ENCODE peak calls at places on chromosomes 5 and 9, in eight cellular contexts. F is neural progenitor cell, E is hepatocyte, K is bronchial epithelial cell, J is upper lobe of right lung, Z is ovary, G is colonic mucosa, S is kidney epithelial cell. W is an unnamed sample. For H3K27me3, the result is how much of the 10 kb centered on the place peaks cover.

GRCh38 chr9:111603041-111603440 is 3.6 kb upstream of the PTGR1 start:
- DNase-seq in E (no peak), J (no peak), G (no peak), S (no peak), Z (no peak), F (no peak), K (no peak), W (no peak)

GRCh38 chr5:104513194-104513602 is 950.6 kb upstream of the NUDT12 start:
- DNase-seq in Z (no peak), F (no peak), K (peak), J (no peak), E (peak), S (peak), G (no peak), W (peak)

GRCh38 chr5:97192580-97193421 is 9.8 kb upstream of the RIOK2 start:
- DNase-seq in F (no peak), G (no peak), E (no peak), J (no peak), K (peak), S (no peak), Z (no peak), W (no peak)

GRCh38 chr5:63025679-63026078 is 447.1 kb downstream of the LRRC70 start:
- DNase-seq in F (no peak), J (no peak), Z (no peak), K (no peak), E (no peak), G (no peak), S (no peak), W (no peak)

GRCh38 chr5:133398646-133399081 is 213.7 kb downstream of the FSTL4 start:
- DNase-seq in S (no peak), E (no peak), K (no peak), Z (no peak), J (no peak), G (no peak), F (no peak), W (no peak)

GRCh38 chr9:78871452-78872331 is 574.8 kb downstream of the PSAT1 start:
- DNase-seq in G (no peak), K (peak), Z (no peak), S (peak), J (no peak), E (peak), F (no peak), W (peak)

GRCh38 chr5:127871448-127872153 is 168.4 kb downstream of the CCDC192 start:
- DNase-seq in Z (no peak), J (no peak), F (no peak), G (no peak), S (no peak), E (no peak), K (peak), W (no peak)

GRCh38 chr5:36150676-36151433 is 832 bp downstream of the LMBRD2 start:
- DNase-seq in Z (peak), S (no peak), J (no peak), F (peak), E (peak), G (peak), K (peak), W (no peak)

GRCh38 chr9:93111001-93111370 is 15.0 kb downstream of the CARD19 start:
- DNase-seq in Z (peak), S (no peak), G (no peak), E (no peak), F (no peak), K (no peak), J (peak), W (no peak)

GRCh38 chr5:134577022-134577795 is 51.7 kb downstream of the JADE2 start:
- DNase-seq in E (peak), K (peak), S (no peak), Z (no peak), F (no peak), J (no peak), G (no peak), W (no peak)

GRCh38 chr5:109168151-109168550 is 241.6 kb downstream of the PJA2 start:
- DNase-seq in K (no peak), S (no peak), J (no peak), Z (no peak), G (no peak), F (no peak), E (no peak), W (no peak)

GRCh38 chr5:109173395-109173794 is 236.4 kb downstream of the PJA2 start:
- DNase-seq in Z (no peak), J (no peak), G (no peak), F (no peak), E (no peak), S (no peak), K (peak), W (no peak)

GRCh38 chr5:109167586-109167985 is 242.2 kb downstream of the PJA2 start:
- DNase-seq in J (no peak), F (no peak), S (no peak), K (no peak), E (no peak), G (no peak), Z (no peak), W (no peak)

GRCh38 chr5:109170629-109171350 is 239.0 kb downstream of the PJA2 start:
- DNase-seq in K (no peak), J (no peak), E (no peak), G (no peak), S (no peak), Z (no peak), F (peak), W (no peak)
- TF ChIP-seq CTCF in K (no peak), J (no peak), E (no peak), G (no peak), S (no peak), Z (no peak), F (no peak), W (no peak)

GRCh38 chr5:172219296-172219695 is 25.3 kb downstream of the EFCAB9 start:
- DNase-seq in J (no peak), K (no peak), G (no peak), F (no peak), Z (no peak), S (no peak), E (no peak), W (no peak)

GRCh38 chr5:172224996-172225395 is 31.0 kb downstream of the EFCAB9 start:
- DNase-seq in Z (no peak), S (no peak), K (no peak), F (peak), G (no peak), J (no peak), E (no peak), W (no peak)

GRCh38 chr5:172229904-172230303 is 35.9 kb downstream of the EFCAB9 start:
- DNase-seq in S (no peak), Z (no peak), F (no peak), K (no peak), J (no peak), E (no peak), G (no peak), W (no peak)

DNA sequence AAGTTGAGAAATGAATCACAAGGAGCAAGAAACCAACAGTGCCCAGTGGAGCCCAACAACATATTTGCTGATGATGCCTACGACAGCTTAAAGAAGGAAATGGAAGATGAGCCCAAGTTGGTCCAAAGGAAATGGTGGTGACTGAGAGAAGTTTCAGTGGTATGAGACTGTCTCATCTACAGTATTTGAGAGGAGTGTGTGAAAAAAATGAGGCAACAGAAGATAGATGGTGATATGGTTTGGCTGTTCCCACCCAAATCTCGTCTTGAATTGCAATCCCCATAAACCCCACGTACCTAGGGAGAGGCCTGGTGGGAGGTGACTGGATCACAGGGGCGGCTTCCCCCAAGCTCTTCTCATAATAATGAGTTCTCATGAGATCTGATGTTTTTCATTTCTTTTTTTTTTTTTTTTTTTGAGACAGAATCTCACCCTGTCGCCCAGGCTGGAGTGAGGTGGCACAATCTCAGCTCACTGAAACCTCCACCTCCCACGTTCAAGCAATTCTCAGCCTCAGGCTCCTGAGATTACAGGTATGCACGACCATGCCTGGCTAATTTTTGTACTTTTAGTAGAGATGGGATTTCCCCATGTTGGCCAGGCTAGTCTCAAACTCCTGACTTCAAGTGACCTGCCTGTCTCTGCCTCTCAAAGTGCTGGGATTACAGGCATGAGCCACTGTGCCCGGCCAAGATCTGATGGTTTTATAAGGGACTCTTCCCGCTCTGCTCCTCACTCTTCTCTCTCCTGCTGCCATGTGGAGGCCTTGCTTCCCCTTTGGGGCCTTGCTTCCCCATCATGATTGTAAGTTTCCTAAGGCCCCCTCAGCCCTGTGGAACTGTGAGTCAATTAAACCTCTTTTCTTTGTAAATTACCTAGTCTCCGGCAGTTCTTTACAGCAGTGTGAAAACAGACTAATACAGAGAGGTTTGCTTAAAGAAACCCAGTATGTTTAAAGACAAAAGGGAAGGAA is 30.2 kb downstream of the EFCAB9 start:
- DNase-seq in G (no peak), F (peak), K (no peak), J (no peak), S (no peak), E (no peak), Z (no peak), W (no peak)
- H3K27me3 ChIP-seq in G (under half), F (under half), K (under half), J (under half), S (under half), E (under half), Z (under half), W (under half)

GRCh38 chr5:59921816-59922215 is 28.3 kb upstream of the PDE4D start:
- DNase-seq in F (no peak), K (no peak), S (no peak), J (no peak), G (no peak), Z (no peak), E (no peak), W (no peak)

GRCh38 chr5:59922220-59922619 is 28.7 kb upstream of the PDE4D start:
- DNase-seq in J (no peak), S (no peak), E (no peak), Z (no peak), F (no peak), G (no peak), K (no peak), W (no peak)

DNA sequence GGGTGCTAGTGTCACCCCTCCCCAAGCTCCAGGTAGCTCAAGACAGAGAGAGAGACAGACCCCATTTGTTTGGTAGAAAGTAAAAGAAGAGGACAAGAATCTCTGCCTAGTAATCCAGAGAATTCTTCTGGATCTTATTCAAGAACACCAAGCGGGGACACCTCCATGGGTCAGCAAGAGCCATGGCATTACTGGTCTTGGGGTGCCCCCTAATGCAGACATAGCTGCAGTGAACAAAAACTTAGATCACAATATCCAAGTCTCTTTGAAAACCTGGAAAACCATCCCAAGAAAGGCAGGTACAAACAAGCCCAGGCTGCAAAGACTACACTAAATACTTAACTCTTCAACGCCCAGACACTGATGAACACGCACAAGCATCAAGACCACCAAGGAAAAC is 29.9 kb upstream of the PDE4D start:
- DNase-seq in Z (no peak), K (peak), G (no peak), J (no peak), S (no peak), E (peak), F (peak), W (no peak)
- TF ChIP-seq CTCF in Z (no peak), K (no peak), G (no peak), J (no peak), S (no peak), E (no peak), F (peak), W (peak)

DNA sequence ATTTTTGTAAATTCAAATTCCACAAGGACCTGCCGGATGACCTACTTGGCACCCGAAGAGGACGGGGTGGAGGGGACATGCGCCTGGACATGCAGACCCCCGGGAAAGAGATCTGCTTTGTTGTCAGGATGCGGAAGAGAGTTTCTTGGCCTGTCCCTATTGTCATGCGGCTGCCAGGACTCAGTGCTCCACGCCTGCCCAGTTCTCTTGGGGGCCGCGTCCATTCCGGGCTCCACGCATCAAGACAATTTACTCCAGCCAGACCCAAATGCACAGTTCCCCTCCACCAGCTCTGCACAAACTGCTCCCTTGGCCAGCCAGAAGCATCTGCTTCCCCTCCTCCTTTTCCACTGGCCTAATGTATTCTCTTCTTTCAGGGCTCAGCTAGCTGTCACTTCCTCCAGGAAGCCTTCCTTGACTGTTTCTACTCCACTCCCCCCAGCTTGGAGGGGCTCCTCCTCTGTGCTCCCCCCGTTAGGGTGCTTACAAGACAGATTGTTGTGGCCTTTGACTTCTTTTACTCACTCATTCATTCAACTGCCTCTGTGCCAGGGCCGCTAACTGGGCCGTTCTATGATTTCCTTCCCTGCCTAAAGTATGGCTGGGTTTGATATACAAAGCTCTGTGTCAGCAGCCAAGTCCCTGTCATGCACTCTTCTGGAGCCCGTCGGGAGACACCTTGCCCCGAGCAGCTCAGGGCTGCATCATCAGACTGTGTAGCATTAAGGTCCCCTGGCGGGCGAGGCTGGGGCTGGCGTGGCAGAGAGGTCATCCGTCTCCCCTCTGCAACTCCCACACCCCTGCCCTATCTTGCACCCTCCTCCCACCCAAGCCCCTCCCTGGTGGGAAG is 6.6 kb downstream of the FIBCD1 start:
- DNase-seq in E (peak), K (no peak), G (no peak), S (no peak), Z (no peak), J (peak), F (peak), W (no peak)
- H3K27me3 ChIP-seq in E (under half), K (under half), G (under half), S (under half), Z (under half), J (under half), F (under half), W (under half)